ENCODE peak calls at places on chromosomes 11 and 22, in ten cellular contexts. F is GM13976, H is BJ, D is B cell, G is OCI-LY7, C is EL, E is brain microvascular endothelial cell, Y is stomach, M is adrenal gland, O is RPMI7951. W is an unnamed sample.

GRCh38 chr11:30255637-30256036 is 24.8 kb downstream of the FSHB start:
- DNase-seq in M (no peak), G (no peak), F (no peak), E (no peak), Y (no peak), O (no peak), D (no peak), H (no peak), C (no peak), W (no peak)

GRCh38 chr11:33620423-33621120 is 80.1 kb downstream of the C11orf91 start:
- DNase-seq in M (no peak), C (peak), D (no peak), G (no peak), O (peak), F (no peak), E (peak), Y (no peak), H (no peak), W (no peak)

GRCh38 chr22:26842103-26842502 is 184.7 kb downstream of the MIAT start:
- DNase-seq in O (no peak), H (no peak), F (no peak), M (no peak), C (no peak), E (no peak), Y (no peak), D (no peak), G (no peak), W (peak)

GRCh38 chr11:103716363-103716762 is 320.1 kb upstream of the DDI1 start:
- DNase-seq in G (no peak), D (no peak), H (no peak), M (no peak), O (no peak), Y (no peak), C (no peak), E (no peak), F (no peak), W (no peak)

GRCh38 chr22:39080052-39080762 is 3.1 kb downstream of the APOBEC3G start:
- DNase-seq in C (no peak), F (no peak), M (no peak), Y (no peak), G (no peak), E (no peak), D (peak), H (no peak), O (no peak), W (no peak)

GRCh38 chr11:76659672-76660532 is 10.6 kb downstream of the LRRC32 start:
- DNase-seq in O (no peak), D (no peak), M (no peak), H (no peak), Y (no peak), F (no peak), G (no peak), C (no peak), E (no peak), W (no peak)

GRCh38 chr11:114121138-114121537 is 61.6 kb downstream of the ZBTB16 start:
- DNase-seq in H (no peak), G (no peak), D (no peak), E (no peak), O (no peak), Y (no peak), F (no peak), M (no peak), C (no peak), W (no peak)

GRCh38 chr11:113311536-113311935 is 2.8 kb upstream of the TTC12 start:
- DNase-seq in C (peak), D (no peak), F (no peak), E (peak), H (no peak), M (no peak), O (peak), G (no peak), Y (no peak), W (no peak)

GRCh38 chr11:83087035-83087434 is 15.3 kb upstream of the RAB30 start:
- DNase-seq in D (no peak), Y (no peak), O (peak), C (no peak), G (peak), F (no peak), M (no peak), H (no peak), E (no peak), W (no peak)

GRCh38 chr11:119578466-119579220 is 150.4 kb downstream of the NECTIN1 start:
- DNase-seq in H (no peak), F (no peak), C (no peak), G (no peak), Y (no peak), E (no peak), M (no peak), O (no peak), D (no peak), W (no peak)

GRCh38 chr22:42078469-42079318 is 806 bp upstream of the SMDT1 start:
- DNase-seq in H (no peak), D (no peak), C (no peak), Y (no peak), M (peak), G (no peak), E (no peak), F (no peak), O (no peak), W (no peak)

GRCh38 chr22:32307617-32308016 is 50.0 kb upstream of the RFPL3 start:
- DNase-seq in C (no peak), E (no peak), F (no peak), D (no peak), H (no peak), Y (no peak), M (no peak), O (no peak), G (no peak), W (no peak)

GRCh38 chr11:64661146-64661545 is 61.9 kb downstream of the NRXN2 start:
- DNase-seq in E (peak), F (no peak), M (no peak), C (peak), D (no peak), H (no peak), O (peak), G (no peak), Y (no peak), W (no peak)

GRCh38 chr22:45602824-45603301 is 68.8 kb upstream of the ATXN10 start:
- DNase-seq in H (peak), M (no peak), O (peak), Y (no peak), F (no peak), D (no peak), C (peak), G (peak), E (peak), W (no peak)

GRCh38 chr22:19448739-19449421 is 1.4 kb upstream of the C22orf39 start:
- DNase-seq in F (peak), D (no peak), C (no peak), M (no peak), H (no peak), Y (no peak), O (no peak), G (peak), E (no peak), W (no peak)

GRCh38 chr22:49370841-49371301 is 456.8 kb downstream of the BRD1 start:
- DNase-seq in Y (peak), F (no peak), E (no peak), M (no peak), G (no peak), H (no peak), C (no peak), D (no peak), O (no peak), W (no peak)

GRCh38 chr11:64359712-64360402 is 895 bp downstream of the RPS6KA4 start:
- DNase-seq in E (no peak), G (peak), H (no peak), C (no peak), F (peak), Y (peak), O (no peak), M (no peak), D (peak), W (no peak)

GRCh38 chr11:123719452-123719851 is 22.0 kb downstream of the ZNF202 start:
- DNase-seq in Y (no peak), O (peak), F (no peak), G (no peak), M (no peak), H (no peak), C (peak), D (no peak), E (peak), W (no peak)

GRCh38 chr22:28112130-28112529 is 193.1 kb upstream of the PITPNB start:
- DNase-seq in O (no peak), Y (no peak), E (no peak), H (no peak), C (no peak), M (no peak), G (no peak), F (no peak), D (no peak), W (no peak)

GRCh38 chr11:22666320-22666699 is at the start of gene GAS2:
- DNase-seq in O (no peak), C (no peak), E (no peak), Y (no peak), H (no peak), M (no peak), F (no peak), G (no peak), D (no peak), W (peak)

GRCh38 chr11:28417601-28418323 is 309.6 kb downstream of the METTL15 start:
- DNase-seq in O (no peak), G (no peak), M (no peak), F (no peak), Y (no peak), C (peak), E (no peak), H (no peak), D (no peak), W (no peak)

GRCh38 chr22:38250642-38251354 is 22.0 kb downstream of the TMEM184B start:
- DNase-seq in F (no peak), D (no peak), C (no peak), H (no peak), Y (no peak), E (no peak), O (no peak), G (no peak), M (no peak), W (no peak)

GRCh38 chr11:95567685-95568084 is 221.9 kb downstream of the FAM76B start:
- DNase-seq in Y (no peak), M (no peak), G (no peak), O (no peak), H (peak), E (no peak), D (no peak), C (no peak), F (no peak), W (no peak)